ENCODE peak calls at places on chromosomes 13 and 19, in five cellular contexts. X is CD8-positive, alpha-beta memory T cell; W is NB4; E is substantia nigra; I is NCI-H345. J is an unnamed sample.

GRCh38 chr13:21745307-21745706 is 74.4 kb downstream of the FGF9 start:
- DNase-seq in X (no peak), W (no peak), E (no peak), I (no peak), J (no peak)

GRCh38 chr19:6060600-6061391 is 49.5 kb downstream of the RFX2 start:
- DNase-seq in X (no peak), W (peak; percentile 75), E (no peak), I (no peak), J (peak; percentile 94)

GRCh38 chr13:108288741-108289140 is 19.2 kb downstream of the TNFSF13B start:
- DNase-seq in X (no peak), W (no peak), E (no peak), I (no peak), J (no peak)

GRCh38 chr13:39297664-39298171 is 259.5 kb downstream of the NHLRC3 start:
- DNase-seq in X (no peak), W (no peak), E (no peak), I (no peak), J (no peak)

GRCh38 chr19:35756373-35757230 is at the start of gene HSPB6:
- DNase-seq in X (no peak), W (no peak), E (peak; percentile 60), I (no peak), J (no peak)

GRCh38 chr13:97258801-97259200 is 36.7 kb downstream of the MBNL2 start:
- DNase-seq in X (no peak), W (no peak), E (no peak), I (no peak), J (no peak)

GRCh38 chr19:39506944-39507714 is 7.8 kb upstream of the SELENOV start:
- DNase-seq in X (peak; percentile 35), W (no peak), E (no peak), I (peak; percentile 80), J (peak; percentile 59)

GRCh38 chr19:46783670-46784069 is 4.7 kb downstream of the SLC1A5 start:
- DNase-seq in X (no peak), W (no peak), E (no peak), I (peak; percentile 75), J (no peak)

GRCh38 chr19:3533020-3533408 is 6.0 kb upstream of the TEKTIP1 start:
- DNase-seq in X (no peak), W (no peak), E (no peak), I (no peak), J (no peak)

GRCh38 chr13:40445557-40445990 is 220.9 kb downstream of the FOXO1 start:
- DNase-seq in X (peak; percentile 13), W (peak; percentile 85), E (no peak), I (peak; percentile 63), J (peak; percentile 99)

GRCh38 chr13:97256343-97256783 is 34.2 kb downstream of the MBNL2 start:
- DNase-seq in X (no peak), W (no peak), E (no peak), I (no peak), J (peak; percentile 96)

GRCh38 chr13:42924290-42924803 is 67.7 kb downstream of the EPSTI1 start:
- DNase-seq in X (no peak), W (no peak), E (no peak), I (peak; percentile 54), J (no peak)

GRCh38 chr19:16601378-16602052 is 26.5 kb downstream of the MED26 start:
- DNase-seq in X (no peak), W (no peak), E (no peak), I (no peak), J (no peak)

GRCh38 chr19:40284501-40285352 is at the start of gene AKT2:
- DNase-seq in X (peak; percentile 78), W (peak; percentile 79), E (peak; percentile 82), I (peak; percentile 93), J (no peak)

GRCh38 chr13:99648905-99649304 is 147.6 kb downstream of the TM9SF2 start:
- DNase-seq in X (no peak), W (no peak), E (no peak), I (no peak), J (no peak)

GRCh38 chr13:44207476-44207875 is 166.1 kb upstream of the SERP2 start:
- DNase-seq in X (no peak), W (no peak), E (no peak), I (no peak), J (peak; percentile 50)

GRCh38 chr13:32984857-32985626 is 31.2 kb upstream of the KL start:
- DNase-seq in X (no peak), W (no peak), E (no peak), I (peak; percentile 86), J (peak; percentile 11)

GRCh38 chr13:108980237-108980636 is 350.8 kb downstream of the MYO16 start:
- DNase-seq in X (no peak), W (no peak), E (no peak), I (peak; percentile 50), J (no peak)

GRCh38 chr19:46615966-46616365 is 8.9 kb downstream of the PTGIR start:
- DNase-seq in X (no peak), W (no peak), E (no peak), I (no peak), J (no peak)

GRCh38 chr13:32264407-32264806 is 50.8 kb downstream of the ZAR1L start:
- DNase-seq in X (no peak), W (no peak), E (no peak), I (no peak), J (no peak)

GRCh38 chr19:16180611-16181010 is 4.6 kb upstream of the FAM32A start:
- DNase-seq in X (no peak), W (no peak), E (no peak), I (no peak), J (peak; percentile 64)

GRCh38 chr19:926595-927043 is 784 bp downstream of the ARID3A start:
- DNase-seq in X (no peak), W (no peak), E (peak; percentile 42), I (no peak), J (no peak)